ENCODE peak calls at places on chromosomes 1 and 21, in ten cellular contexts. S is left colon, U is activated T-cell treated with anti-CD3 and anti-CD28 coated beads for 4 hours, B is RPMI8226, R is HT-29, V is stomach, L is lower lobe of right lung, E is memory B cell, I is colonic mucosa, O is NCI-H524. T is an unnamed sample.

GRCh38 chr1:193589597-193590040 is 403.2 kb upstream of the B3GALT2 start:
- DNase-seq in S (no peak), U (no peak), B (no peak), R (no peak), V (no peak), L (no peak), E (no peak), I (peak), O (no peak), T (no peak)

GRCh38 chr21:34545079-34545884 is 33.3 kb upstream of the KCNE1 start:
- DNase-seq in S (no peak), U (no peak), B (peak), R (peak), V (no peak), L (peak), E (peak), I (peak), O (no peak), T (no peak)

GRCh38 chr1:19682257-19682656 is 17.6 kb downstream of the HTR6 start:
- DNase-seq in S (no peak), U (no peak), B (no peak), R (no peak), V (no peak), L (no peak), E (no peak), I (no peak), O (no peak), T (no peak)

GRCh38 chr1:21605964-21606705 is 63.0 kb downstream of the RAP1GAP start:
- DNase-seq in S (no peak), U (no peak), B (no peak), R (no peak), V (no peak), L (no peak), E (no peak), I (no peak), O (no peak), T (no peak)

GRCh38 chr1:154557939-154558609 is 388 bp downstream of the UBE2Q1 start:
- DNase-seq in S (peak), U (peak), B (peak), R (peak), V (peak), L (peak), E (peak), I (peak), O (no peak), T (peak)

GRCh38 chr1:230108580-230108979 is 41.5 kb downstream of the GALNT2 start:
- DNase-seq in S (no peak), U (no peak), B (no peak), R (no peak), V (no peak), L (no peak), E (no peak), I (no peak), O (no peak), T (no peak)

GRCh38 chr21:18002393-18002792 is 183.2 kb upstream of the C21orf91 start:
- DNase-seq in S (no peak), U (no peak), B (no peak), R (no peak), V (no peak), L (no peak), E (no peak), I (no peak), O (no peak), T (no peak)

GRCh38 chr1:36760081-36760480 is 274.2 kb downstream of the GRIK3 start:
- DNase-seq in S (no peak), U (no peak), B (no peak), R (no peak), V (no peak), L (no peak), E (no peak), I (no peak), O (no peak), T (no peak)

GRCh38 chr1:72371259-72372035 is 89.1 kb upstream of the NEGR1 start:
- DNase-seq in S (no peak), U (no peak), B (no peak), R (no peak), V (no peak), L (no peak), E (no peak), I (no peak), O (no peak), T (no peak)

GRCh38 chr1:2412773-2413494 is 570 bp upstream of the PEX10 start:
- DNase-seq in S (no peak), U (no peak), B (peak), R (peak), V (no peak), L (no peak), E (peak), I (no peak), O (no peak), T (no peak)

GRCh38 chr1:24555591-24556413 is at the start of gene NCMAP:
- DNase-seq in S (peak), U (peak), B (peak), R (peak), V (peak), L (peak), E (no peak), I (peak), O (peak), T (no peak)